ENCODE peak calls at places on chromosomes 4 and X, in five cellular contexts. One of them, this sample, is unnamed.

GRCh38 chrX:41664307-41665299 is 24.2 kb upstream of the GPR34 start:
- DNase-seq in IMR-90: peak; percentile 19
- DNase-seq in mucosa of descending colon: no peak
- DNase-seq in esophagus squamous epithelium: no peak
- DNase-seq in GM23338: no peak
- DNase-seq in this sample: no peak

GRCh38 chr4:15754323-15754722 is 23.8 kb upstream of the CD38 start:
- DNase-seq in GM23338: no peak
- DNase-seq in esophagus squamous epithelium: no peak
- DNase-seq in mucosa of descending colon: no peak
- DNase-seq in IMR-90: peak; percentile 77
- DNase-seq in this sample: no peak

GRCh38 chrX:136260801-136261200 is 9.6 kb upstream of the MAP7D3 start:
- DNase-seq in IMR-90: peak; percentile 89
- DNase-seq in mucosa of descending colon: no peak
- DNase-seq in GM23338: no peak
- DNase-seq in esophagus squamous epithelium: no peak
- DNase-seq in this sample: no peak

GRCh38 chrX:48648299-48648698 is 35.3 kb upstream of the WAS start:
- DNase-seq in esophagus squamous epithelium: no peak
- DNase-seq in IMR-90: peak; percentile 45
- DNase-seq in mucosa of descending colon: no peak
- DNase-seq in GM23338: peak; percentile 77
- DNase-seq in this sample: no peak

GRCh38 chr4:138217567-138217966 is 24.6 kb downstream of the SLC7A11 start:
- DNase-seq in mucosa of descending colon: no peak
- DNase-seq in GM23338: peak; percentile 49
- DNase-seq in esophagus squamous epithelium: no peak
- DNase-seq in IMR-90: no peak
- DNase-seq in this sample: no peak

GRCh38 chr4:54941994-54942552 is 183.3 kb downstream of the KDR start:
- DNase-seq in IMR-90: no peak
- DNase-seq in esophagus squamous epithelium: no peak
- DNase-seq in mucosa of descending colon: no peak
- DNase-seq in GM23338: no peak
- DNase-seq in this sample: no peak

GRCh38 chr4:10582059-10582686 is 102.4 kb downstream of the CLNK start:
- DNase-seq in GM23338: peak; percentile 72
- DNase-seq in esophagus squamous epithelium: no peak
- DNase-seq in IMR-90: peak; percentile 69
- DNase-seq in mucosa of descending colon: peak; percentile 31
- DNase-seq in this sample: peak; percentile 69

GRCh38 chr4:15011166-15011565 is 8.9 kb downstream of the CPEB2 start:
- DNase-seq in GM23338: no peak
- DNase-seq in IMR-90: no peak
- DNase-seq in esophagus squamous epithelium: no peak
- DNase-seq in mucosa of descending colon: no peak
- DNase-seq in this sample: no peak

GRCh38 chr4:132063829-132064228 is 1085.3 kb upstream of the PCDH10 start:
- DNase-seq in esophagus squamous epithelium: no peak
- DNase-seq in mucosa of descending colon: no peak
- DNase-seq in IMR-90: peak; percentile 55
- DNase-seq in GM23338: no peak
- DNase-seq in this sample: no peak

GRCh38 chr4:133156096-133156495 is 7.0 kb downstream of the PCDH10 start:
- DNase-seq in GM23338: no peak
- DNase-seq in IMR-90: no peak
- DNase-seq in esophagus squamous epithelium: no peak
- DNase-seq in mucosa of descending colon: no peak
- DNase-seq in this sample: no peak

GRCh38 chr4:31362756-31363155 is 642.6 kb downstream of the PCDH7 start:
- DNase-seq in esophagus squamous epithelium: no peak
- DNase-seq in GM23338: no peak
- DNase-seq in IMR-90: no peak
- DNase-seq in mucosa of descending colon: no peak
- DNase-seq in this sample: no peak

GRCh38 chr4:47852121-47852520 is 14.3 kb upstream of the CORIN start:
- DNase-seq in mucosa of descending colon: no peak
- DNase-seq in IMR-90: peak; percentile 92
- DNase-seq in GM23338: no peak
- DNase-seq in esophagus squamous epithelium: no peak
- DNase-seq in this sample: no peak

GRCh38 chr4:91089194-91089593 is 962.0 kb downstream of the CCSER1 start:
- DNase-seq in esophagus squamous epithelium: no peak
- DNase-seq in mucosa of descending colon: no peak
- DNase-seq in GM23338: no peak
- DNase-seq in IMR-90: no peak
- DNase-seq in this sample: no peak

GRCh38 chr4:81531410-81531809 is 59.7 kb upstream of the RASGEF1B start:
- DNase-seq in esophagus squamous epithelium: no peak
- DNase-seq in GM23338: peak; percentile 52
- DNase-seq in mucosa of descending colon: no peak
- DNase-seq in IMR-90: no peak
- DNase-seq in this sample: no peak

GRCh38 chr4:177047070-177047850 is 254.5 kb upstream of the VEGFC start:
- DNase-seq in IMR-90: peak; percentile 81
- DNase-seq in GM23338: peak; percentile 81
- DNase-seq in esophagus squamous epithelium: no peak
- DNase-seq in mucosa of descending colon: peak; percentile 48
- DNase-seq in this sample: no peak

GRCh38 chr4:173919196-173919595 is 364.3 kb downstream of the FBXO8 start:
- DNase-seq in GM23338: no peak
- DNase-seq in esophagus squamous epithelium: no peak
- DNase-seq in IMR-90: peak; percentile 55
- DNase-seq in mucosa of descending colon: no peak
- DNase-seq in this sample: no peak

GRCh38 chr4:69523385-69524132 is 27.9 kb upstream of the UGT2B4 start:
- DNase-seq in IMR-90: no peak
- DNase-seq in esophagus squamous epithelium: no peak
- DNase-seq in mucosa of descending colon: no peak
- DNase-seq in GM23338: peak; percentile 34
- DNase-seq in this sample: no peak

GRCh38 chrX:13693341-13693871 is 4.5 kb downstream of the RAB9A start:
- DNase-seq in GM23338: peak; percentile 18
- DNase-seq in IMR-90: no peak
- DNase-seq in esophagus squamous epithelium: no peak
- DNase-seq in mucosa of descending colon: no peak
- DNase-seq in this sample: no peak

GRCh38 chr4:82042042-82042441 is 331.7 kb downstream of the HNRNPD start:
- DNase-seq in mucosa of descending colon: no peak
- DNase-seq in IMR-90: no peak
- DNase-seq in esophagus squamous epithelium: no peak
- DNase-seq in GM23338: no peak
- DNase-seq in this sample: no peak

GRCh38 chrX:64580605-64581004 is 185.4 kb upstream of the MTMR8 start:
- DNase-seq in mucosa of descending colon: no peak
- DNase-seq in IMR-90: no peak
- DNase-seq in esophagus squamous epithelium: no peak
- DNase-seq in GM23338: no peak
- DNase-seq in this sample: no peak

GRCh38 chrX:39196192-39197102 is 395.2 kb downstream of the MID1IP1 start:
- DNase-seq in mucosa of descending colon: no peak
- DNase-seq in IMR-90: peak; percentile 2
- DNase-seq in esophagus squamous epithelium: no peak
- DNase-seq in GM23338: peak; percentile 6
- DNase-seq in this sample: peak; percentile 71

GRCh38 chr4:143375326-143376073 is 38.8 kb downstream of the GAB1 start:
- DNase-seq in mucosa of descending colon: peak; percentile 44
- DNase-seq in GM23338: peak; percentile 65
- DNase-seq in esophagus squamous epithelium: no peak
- DNase-seq in IMR-90: no peak
- DNase-seq in this sample: no peak

DNA sequence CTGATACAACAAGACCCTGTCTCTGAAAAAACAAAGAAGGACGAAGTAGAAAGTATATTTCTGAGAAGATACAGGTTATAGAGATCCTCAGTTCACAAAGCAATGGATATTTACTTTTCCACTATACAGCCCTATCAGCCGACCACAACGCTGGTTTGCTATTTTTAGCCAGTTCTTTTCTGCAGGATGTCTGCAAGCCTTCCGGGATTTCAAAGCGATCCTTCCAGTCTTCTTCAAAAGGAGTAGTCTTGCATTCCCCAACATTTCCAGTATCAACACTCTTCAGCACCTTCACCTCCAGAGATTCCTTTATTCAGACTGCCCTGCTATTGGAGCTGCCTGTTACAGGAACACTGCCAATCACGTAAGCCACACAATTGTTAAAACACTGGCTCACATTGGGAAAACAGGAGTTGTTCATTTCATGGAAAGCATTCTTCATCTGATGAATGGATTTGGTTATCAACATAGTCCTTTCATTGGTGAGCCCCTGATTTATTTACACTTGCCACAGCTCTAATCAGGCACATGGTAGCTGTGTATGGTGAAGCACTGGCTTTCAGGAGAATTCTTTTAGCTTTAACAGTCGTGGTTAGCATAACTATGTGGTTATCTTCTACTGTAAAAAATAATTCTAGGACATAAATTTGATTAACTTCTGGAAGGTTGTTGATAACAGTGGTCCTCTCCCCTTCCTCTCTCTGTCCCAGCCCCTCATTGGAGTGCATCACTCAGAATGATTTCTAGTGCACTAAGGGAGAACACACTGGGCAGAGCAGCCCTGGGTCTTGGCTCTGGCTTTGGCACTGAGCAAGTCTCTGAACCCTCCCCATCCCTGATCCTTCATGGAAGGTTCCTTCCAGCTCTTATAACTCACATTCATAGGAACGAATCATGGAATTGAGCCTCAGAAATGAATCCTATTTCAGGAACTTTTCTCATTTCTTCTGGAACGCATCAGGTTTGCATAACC is 109.9 kb upstream of the SORBS2 start:
- DNase-seq in IMR-90: no peak
- DNase-seq in GM23338: no peak
- DNase-seq in mucosa of descending colon: no peak
- DNase-seq in esophagus squamous epithelium: no peak
- DNase-seq in this sample: no peak
- H3K4me3 ChIP-seq in IMR-90: no peak overlapping the region
- H3K4me3 ChIP-seq in GM23338: no peak overlapping the region
- H3K4me3 ChIP-seq in mucosa of descending colon: no peak overlapping the region
- H3K4me3 ChIP-seq in esophagus squamous epithelium: no peak overlapping the region
- H3K4me3 ChIP-seq in this sample: peak overlapping the region; percentile 26

GRCh38 chr4:42638993-42639392 is 17.9 kb downstream of the ATP8A1 start:
- DNase-seq in IMR-90: no peak
- DNase-seq in mucosa of descending colon: no peak
- DNase-seq in GM23338: no peak
- DNase-seq in esophagus squamous epithelium: no peak
- DNase-seq in this sample: no peak
- H3K4me3 ChIP-seq in IMR-90: no peak overlapping the region
- H3K4me3 ChIP-seq in mucosa of descending colon: no peak overlapping the region
- H3K4me3 ChIP-seq in GM23338: no peak overlapping the region
- H3K4me3 ChIP-seq in esophagus squamous epithelium: no peak overlapping the region
- H3K4me3 ChIP-seq in this sample: no peak overlapping the region

DNA sequence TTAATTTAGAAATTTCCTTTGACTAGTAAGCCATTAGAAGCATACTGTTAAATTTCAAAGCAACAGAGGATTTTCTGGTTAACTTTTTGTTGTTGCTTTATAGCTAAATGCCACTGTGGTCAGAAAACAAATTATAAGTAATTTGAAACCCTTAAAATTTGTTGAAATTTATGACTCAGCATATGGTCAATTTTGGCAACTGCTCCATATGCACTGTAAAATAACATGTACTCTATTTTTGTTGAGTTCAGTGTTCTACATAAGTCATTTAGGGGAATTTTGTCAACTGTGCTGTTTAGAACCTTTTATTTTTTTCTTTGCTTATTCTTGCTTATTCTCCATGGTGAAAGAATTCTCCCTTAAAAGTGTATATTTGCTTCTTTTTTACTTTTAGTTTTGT is 28.6 kb downstream of the SCLT1 start:
- DNase-seq in mucosa of descending colon: no peak
- DNase-seq in IMR-90: peak; percentile 77
- DNase-seq in GM23338: no peak
- DNase-seq in esophagus squamous epithelium: no peak
- DNase-seq in this sample: no peak
- H3K4me3 ChIP-seq in mucosa of descending colon: no peak overlapping the region
- H3K4me3 ChIP-seq in IMR-90: no peak overlapping the region
- H3K4me3 ChIP-seq in GM23338: no peak overlapping the region
- H3K4me3 ChIP-seq in esophagus squamous epithelium: no peak overlapping the region
- H3K4me3 ChIP-seq in this sample: no peak overlapping the region

GRCh38 chr4:157221426-157221894 is 932 bp downstream of the GRIA2 start:
- DNase-seq in GM23338: peak; percentile 34
- DNase-seq in mucosa of descending colon: no peak
- DNase-seq in esophagus squamous epithelium: no peak
- DNase-seq in IMR-90: no peak
- DNase-seq in this sample: no peak

GRCh38 chr4:157222764-157223145 is 2.2 kb downstream of the GRIA2 start:
- DNase-seq in mucosa of descending colon: no peak
- DNase-seq in IMR-90: no peak
- DNase-seq in GM23338: no peak
- DNase-seq in esophagus squamous epithelium: no peak
- DNase-seq in this sample: no peak

GRCh38 chr4:157221895-157222763 is 1.6 kb downstream of the GRIA2 start:
- DNase-seq in esophagus squamous epithelium: no peak
- DNase-seq in mucosa of descending colon: no peak
- DNase-seq in IMR-90: no peak
- DNase-seq in GM23338: peak; percentile 88
- DNase-seq in this sample: peak; percentile 79

GRCh38 chr4:157217708-157218107 is 2.8 kb upstream of the GRIA2 start:
- DNase-seq in IMR-90: peak; percentile 13
- DNase-seq in mucosa of descending colon: no peak
- DNase-seq in esophagus squamous epithelium: no peak
- DNase-seq in GM23338: peak; percentile 40
- DNase-seq in this sample: no peak

GRCh38 chr4:157220026-157220881 is at the start of gene GRIA2:
- DNase-seq in mucosa of descending colon: peak; percentile 37
- DNase-seq in GM23338: peak; percentile 78
- DNase-seq in IMR-90: peak; percentile 54
- DNase-seq in esophagus squamous epithelium: no peak
- DNase-seq in this sample: no peak
- H3K4me3 ChIP-seq in mucosa of descending colon: no peak within 1 kb of the TSS
- H3K4me3 ChIP-seq in GM23338: peak within 1 kb of the TSS; percentile 77
- H3K4me3 ChIP-seq in IMR-90: peak within 1 kb of the TSS; percentile 37
- H3K4me3 ChIP-seq in esophagus squamous epithelium: no peak within 1 kb of the TSS
- H3K4me3 ChIP-seq in this sample: peak within 1 kb of the TSS; percentile 71